ENCODE peak calls at places on chromosomes 1 and 21, in five cellular contexts. B is activated CD4-positive, alpha-beta T cell treated with anti-CD3 and anti-CD28 coated beads for 1 hour; E is Jurkat, Clone E6-1; V is NCI-H1092; L is activated T-cell treated with anti-CD3 and anti-CD28 coated beads, Interleukin-2, amount 50 U/mL, for 72 hours. I is an unnamed sample.

GRCh38 chr1:167511374-167511986 is 6.8 kb downstream of the CD247 start:
- DNase-seq in L (no peak), V (no peak), B (no peak), E (no peak), I (no peak)

GRCh38 chr21:17343055-17343454 is 169.8 kb upstream of the CXADR start:
- DNase-seq in V (no peak), L (no peak), E (peak; percentile 27), B (no peak), I (peak; percentile 8)

GRCh38 chr1:96845464-96845863 is 123.9 kb downstream of the PTBP2 start:
- DNase-seq in V (no peak), B (no peak), L (peak; percentile 34), E (peak; percentile 46), I (peak; percentile 15)

GRCh38 chr1:98119793-98120192 is 199.0 kb upstream of the DPYD start:
- DNase-seq in E (peak; percentile 5), B (no peak), L (no peak), V (peak; percentile 45), I (peak; percentile 28)

GRCh38 chr1:40758004-40758403 is 25.6 kb upstream of the KCNQ4 start:
- DNase-seq in L (no peak), B (no peak), V (no peak), E (no peak), I (no peak)

GRCh38 chr1:111448482-111448917 is 556 bp downstream of the WDR77 start:
- DNase-seq in V (no peak), L (peak; percentile 35), E (no peak), B (no peak), I (no peak)

GRCh38 chr1:36737767-36738166 is 255.1 kb upstream of the CSF3R start:
- DNase-seq in V (peak; percentile 74), E (no peak), L (no peak), B (no peak), I (no peak)

GRCh38 chr1:214808845-214809460 is 206.0 kb downstream of the CENPF start:
- DNase-seq in L (no peak), V (peak; percentile 2), B (no peak), E (no peak), I (peak; percentile 51)

GRCh38 chr1:113966013-113966412 is 13.3 kb upstream of the OLFML3 start:
- DNase-seq in V (no peak), E (no peak), B (no peak), L (no peak), I (peak; percentile 44)

GRCh38 chr1:243903023-243903422 is 53.0 kb upstream of the AKT3 start:
- DNase-seq in V (no peak), E (no peak), L (no peak), B (no peak), I (no peak)

GRCh38 chr1:167107456-167107855 is 13.6 kb downstream of the STYXL2 start:
- DNase-seq in B (no peak), L (no peak), E (no peak), V (no peak), I (no peak)

GRCh38 chr1:240234477-240235225 is 143.0 kb downstream of the FMN2 start:
- DNase-seq in L (no peak), E (no peak), V (no peak), B (no peak), I (peak; percentile 30)

GRCh38 chr1:107588321-107588720 is 376.7 kb downstream of the VAV3 start:
- DNase-seq in E (no peak), B (no peak), V (no peak), L (no peak), I (no peak)

GRCh38 chr21:34821717-34822116 is 152.9 kb downstream of the CLIC6 start:
- DNase-seq in V (no peak), B (no peak), E (no peak), L (no peak), I (no peak)

GRCh38 chr21:33682992-33683627 is 40.8 kb downstream of the ITSN1 start:
- DNase-seq in E (no peak), V (no peak), B (no peak), L (no peak), I (peak; percentile 84)

GRCh38 chr1:174912243-174912642 is 87.5 kb upstream of the CACYBP start:
- DNase-seq in E (no peak), B (no peak), L (peak; percentile 41), V (no peak), I (no peak)

GRCh38 chr1:108829498-108829916 is 27.4 kb downstream of the AKNAD1 start:
- DNase-seq in E (no peak), V (no peak), B (no peak), L (no peak), I (peak; percentile 36)

GRCh38 chr1:25805863-25806225 is 5.9 kb downstream of the SELENON start:
- DNase-seq in B (no peak), E (no peak), V (no peak), L (no peak), I (no peak)

GRCh38 chr1:228152097-228152917 is 2.6 kb downstream of the GJC2 start:
- DNase-seq in V (no peak), E (no peak), B (no peak), L (no peak), I (no peak)

GRCh38 chr1:17136936-17137335 is 17.7 kb upstream of the PADI2 start:
- DNase-seq in L (no peak), V (no peak), B (no peak), E (no peak), I (peak; percentile 29)

GRCh38 chr1:97630968-97631367 is 289.9 kb downstream of the DPYD start:
- DNase-seq in E (peak; percentile 69), V (no peak), L (no peak), B (no peak), I (no peak)

GRCh38 chr1:228515200-228515834 is 28.1 kb downstream of the RNF187 start:
- DNase-seq in B (no peak), V (no peak), L (peak; percentile 45), E (peak; percentile 55), I (peak; percentile 68)

GRCh38 chr1:8818325-8818775 is 910 bp upstream of the RERE start:
- DNase-seq in V (peak; percentile 2), B (no peak), E (no peak), L (no peak), I (peak; percentile 80)

GRCh38 chr1:62107923-62108322 is 86.7 kb upstream of the L1TD1 start:
- DNase-seq in B (no peak), L (no peak), E (no peak), V (no peak), I (no peak)

GRCh38 chr1:230861970-230862595 is 6.2 kb downstream of the C1orf198 start:
- DNase-seq in V (no peak), E (no peak), L (no peak), B (no peak), I (peak; percentile 66)

GRCh38 chr1:96075704-96076455 is 645.7 kb upstream of the PTBP2 start:
- DNase-seq in V (no peak), E (no peak), L (no peak), B (no peak), I (no peak)

GRCh38 chr1:192826791-192827477 is 18.1 kb downstream of the RGS2 start:
- DNase-seq in V (no peak), L (no peak), B (no peak), E (no peak), I (peak; percentile 51)

GRCh38 chr1:101175474-101175873 is 61.3 kb upstream of the S1PR1 start:
- DNase-seq in B (no peak), L (no peak), E (no peak), V (no peak), I (no peak)

GRCh38 chr1:231036416-231036815 is 3.6 kb downstream of the FAM89A start:
- DNase-seq in V (no peak), E (peak; percentile 16), B (no peak), L (no peak), I (peak; percentile 93)

GRCh38 chr1:212292250-212292924 is 7.2 kb downstream of the PPP2R5A start:
- DNase-seq in E (no peak), V (no peak), L (no peak), B (no peak), I (no peak)